ENCODE peak calls at places on chromosomes 3 and 15, in five cellular contexts. One of them, this sample, is unnamed.

GRCh38 chr3:46845860-46846623 is 17.2 kb downstream of the MYL3 start:
- DNase-seq in renal cortical epithelial cell: peak
- DNase-seq in NCI-H1092: peak
- DNase-seq in stimulated activated CD4-positive, alpha-beta T cell treated with anti-CD3 and anti-CD28 coated beads, Interleukin-15, amount 100 ng/mL, for 48 hours: peak
- DNase-seq in NCI-H748 treated with DMSO at 0.1 percent for 48 hours: no peak
- DNase-seq in this sample: peak

GRCh38 chr3:113668015-113668414 is 28.4 kb downstream of the USF3 start:
- DNase-seq in renal cortical epithelial cell: peak
- DNase-seq in NCI-H748 treated with DMSO at 0.1 percent for 48 hours: no peak
- DNase-seq in stimulated activated CD4-positive, alpha-beta T cell treated with anti-CD3 and anti-CD28 coated beads, Interleukin-15, amount 100 ng/mL, for 48 hours: no peak
- DNase-seq in NCI-H1092: no peak
- DNase-seq in this sample: no peak

GRCh38 chr15:66302489-66302888 is 9.1 kb downstream of the DIS3L start:
- DNase-seq in NCI-H748 treated with DMSO at 0.1 percent for 48 hours: no peak
- DNase-seq in stimulated activated CD4-positive, alpha-beta T cell treated with anti-CD3 and anti-CD28 coated beads, Interleukin-15, amount 100 ng/mL, for 48 hours: no peak
- DNase-seq in renal cortical epithelial cell: no peak
- DNase-seq in NCI-H1092: no peak
- DNase-seq in this sample: no peak

GRCh38 chr3:172559029-172559428 is 35.8 kb upstream of the TNFSF10 start:
- DNase-seq in stimulated activated CD4-positive, alpha-beta T cell treated with anti-CD3 and anti-CD28 coated beads, Interleukin-15, amount 100 ng/mL, for 48 hours: no peak
- DNase-seq in NCI-H748 treated with DMSO at 0.1 percent for 48 hours: no peak
- DNase-seq in renal cortical epithelial cell: no peak
- DNase-seq in NCI-H1092: no peak
- DNase-seq in this sample: no peak

GRCh38 chr3:99647081-99647480 is 8.7 kb downstream of the COL8A1 start:
- DNase-seq in stimulated activated CD4-positive, alpha-beta T cell treated with anti-CD3 and anti-CD28 coated beads, Interleukin-15, amount 100 ng/mL, for 48 hours: no peak
- DNase-seq in renal cortical epithelial cell: no peak
- DNase-seq in NCI-H1092: no peak
- DNase-seq in NCI-H748 treated with DMSO at 0.1 percent for 48 hours: no peak
- DNase-seq in this sample: no peak

GRCh38 chr3:8658326-8659212 is 14.0 kb upstream of the SSUH2 start:
- DNase-seq in NCI-H748 treated with DMSO at 0.1 percent for 48 hours: peak
- DNase-seq in stimulated activated CD4-positive, alpha-beta T cell treated with anti-CD3 and anti-CD28 coated beads, Interleukin-15, amount 100 ng/mL, for 48 hours: no peak
- DNase-seq in NCI-H1092: no peak
- DNase-seq in renal cortical epithelial cell: peak
- DNase-seq in this sample: peak

GRCh38 chr3:113717818-113718217 is 21.4 kb upstream of the USF3 start:
- DNase-seq in renal cortical epithelial cell: no peak
- DNase-seq in stimulated activated CD4-positive, alpha-beta T cell treated with anti-CD3 and anti-CD28 coated beads, Interleukin-15, amount 100 ng/mL, for 48 hours: no peak
- DNase-seq in NCI-H748 treated with DMSO at 0.1 percent for 48 hours: no peak
- DNase-seq in NCI-H1092: no peak
- DNase-seq in this sample: no peak

GRCh38 chr3:150920236-150920635 is 15.0 kb upstream of the MINDY4B start:
- DNase-seq in stimulated activated CD4-positive, alpha-beta T cell treated with anti-CD3 and anti-CD28 coated beads, Interleukin-15, amount 100 ng/mL, for 48 hours: no peak
- DNase-seq in NCI-H1092: no peak
- DNase-seq in renal cortical epithelial cell: no peak
- DNase-seq in NCI-H748 treated with DMSO at 0.1 percent for 48 hours: no peak
- DNase-seq in this sample: no peak

GRCh38 chr15:37289109-37289765 is 188.9 kb upstream of the MEIS2 start:
- DNase-seq in renal cortical epithelial cell: no peak
- DNase-seq in stimulated activated CD4-positive, alpha-beta T cell treated with anti-CD3 and anti-CD28 coated beads, Interleukin-15, amount 100 ng/mL, for 48 hours: no peak
- DNase-seq in NCI-H748 treated with DMSO at 0.1 percent for 48 hours: no peak
- DNase-seq in NCI-H1092: no peak
- DNase-seq in this sample: no peak

GRCh38 chr3:195849322-195850074 is 37.8 kb upstream of the MUC4 start:
- DNase-seq in NCI-H748 treated with DMSO at 0.1 percent for 48 hours: no peak
- DNase-seq in renal cortical epithelial cell: no peak
- DNase-seq in NCI-H1092: no peak
- DNase-seq in stimulated activated CD4-positive, alpha-beta T cell treated with anti-CD3 and anti-CD28 coated beads, Interleukin-15, amount 100 ng/mL, for 48 hours: no peak
- DNase-seq in this sample: no peak

GRCh38 chr15:48624700-48625099 is 20.8 kb downstream of the FBN1 start:
- DNase-seq in renal cortical epithelial cell: no peak
- DNase-seq in NCI-H1092: no peak
- DNase-seq in stimulated activated CD4-positive, alpha-beta T cell treated with anti-CD3 and anti-CD28 coated beads, Interleukin-15, amount 100 ng/mL, for 48 hours: no peak
- DNase-seq in NCI-H748 treated with DMSO at 0.1 percent for 48 hours: no peak
- DNase-seq in this sample: no peak